ENCODE peak calls at places on chromosomes 5 and 9, in four cellular contexts. I, R, Q and Y are unnamed samples.

GRCh38 chr5:61322738-61323429 is 9.2 kb upstream of the ZSWIM6 start:
- DNase-seq in I (no peak), Q (no peak), R (no peak), Y (no peak)

GRCh38 chr9:109231593-109231992 is 64.5 kb upstream of the FRRS1L start:
- DNase-seq in R (no peak), Q (no peak), I (no peak), Y (no peak)

GRCh38 chr5:71731015-71731414 is 11.9 kb downstream of the CARTPT start:
- DNase-seq in I (no peak), Q (no peak), R (no peak), Y (no peak)

GRCh38 chr5:148791334-148791667 is 35.1 kb upstream of the ADRB2 start:
- DNase-seq in R (no peak), Q (no peak), I (peak), Y (peak)

GRCh38 chr9:99004115-99004514 is 60.4 kb downstream of the COL15A1 start:
- DNase-seq in I (no peak), R (no peak), Q (no peak), Y (no peak)

GRCh38 chr9:135608294-135608998 is 30.9 kb downstream of the GLT6D1 start:
- DNase-seq in R (peak), I (no peak), Q (no peak), Y (no peak)

GRCh38 chr5:151697452-151697851 is 10.7 kb upstream of the SPARC start:
- DNase-seq in R (no peak), Q (no peak), I (no peak), Y (no peak)

GRCh38 chr5:134370306-134370870 is 981 bp upstream of the UBE2B start:
- DNase-seq in I (no peak), R (no peak), Q (no peak), Y (no peak)

GRCh38 chr9:121686930-121687541 is 35.6 kb downstream of the DAB2IP start:
- DNase-seq in I (peak), Q (no peak), R (peak), Y (peak)

GRCh38 chr5:180345781-180346180 is 7.4 kb downstream of the GFPT2 start:
- DNase-seq in R (no peak), Q (no peak), I (no peak), Y (no peak)

GRCh38 chr5:6548752-6549151 is 84.1 kb downstream of the NSUN2 start:
- DNase-seq in I (no peak), Q (no peak), R (no peak), Y (no peak)

GRCh38 chr9:105439428-105439827 is 8.4 kb upstream of the FSD1L start:
- DNase-seq in Q (no peak), I (no peak), R (no peak), Y (no peak)

GRCh38 chr5:141747152-141747640 is 65.2 kb upstream of the ARAP3 start:
- DNase-seq in Q (no peak), R (no peak), I (no peak), Y (no peak)

GRCh38 chr9:137066096-137066861 is 4.1 kb downstream of the SAPCD2 start:
- DNase-seq in Q (no peak), R (no peak), I (no peak), Y (no peak)

GRCh38 chr5:29878599-29878998 is 1314.9 kb upstream of the CDH6 start:
- DNase-seq in Q (no peak), R (no peak), I (no peak), Y (no peak)

GRCh38 chr5:152246401-152246800 is 158.7 kb downstream of the NMUR2 start:
- DNase-seq in I (no peak), Q (no peak), R (no peak), Y (no peak)

GRCh38 chr5:59543826-59544442 is 349.6 kb downstream of the PDE4D start:
- DNase-seq in Q (no peak), I (no peak), R (no peak), Y (no peak)

GRCh38 chr5:122121782-122122465 is 7.4 kb upstream of the ZNF474 start:
- DNase-seq in Q (no peak), I (no peak), R (no peak), Y (no peak)

GRCh38 chr5:95081500-95082355 is 203.2 kb downstream of the MCTP1 start:
- DNase-seq in R (no peak), Q (peak), I (peak), Y (peak)

GRCh38 chr9:136995772-136996308 is 528 bp downstream of the CLIC3 start:
- DNase-seq in R (no peak), Q (no peak), I (no peak), Y (no peak)

GRCh38 chr5:113202904-113203716 is 226.5 kb downstream of the DCP2 start:
- DNase-seq in Q (no peak), I (no peak), R (peak), Y (no peak)

GRCh38 chr9:3942351-3942750 is 357.5 kb downstream of the GLIS3 start:
- DNase-seq in Q (no peak), I (no peak), R (no peak), Y (no peak)

GRCh38 chr5:160699301-160699700 is 152.7 kb downstream of the ATP10B start:
- DNase-seq in Q (no peak), I (no peak), R (no peak), Y (no peak)

GRCh38 chr9:82923410-82924242 is 139.3 kb downstream of the RASEF start:
- DNase-seq in R (no peak), I (no peak), Q (no peak), Y (no peak)

GRCh38 chr5:643811-644271 is 31.7 kb downstream of the CEP72 start:
- DNase-seq in I (peak), Q (no peak), R (no peak), Y (peak)

GRCh38 chr5:124655943-124656459 is 90.4 kb downstream of the ZNF608 start:
- DNase-seq in Q (peak), R (no peak), I (no peak), Y (no peak)

GRCh38 chr5:137533963-137534362 is 34.8 kb upstream of the SPOCK1 start:
- DNase-seq in Q (no peak), R (no peak), I (no peak), Y (no peak)

GRCh38 chr5:37772255-37772654 is 67.6 kb downstream of the GDNF start:
- DNase-seq in Q (no peak), R (no peak), I (no peak), Y (no peak)

GRCh38 chr9:112489876-112490661 is 3.4 kb downstream of the KIAA1958 start:
- DNase-seq in Q (no peak), R (no peak), I (no peak), Y (no peak)

GRCh38 chr5:108315829-108316228 is 66.1 kb downstream of the FBXL17 start:
- DNase-seq in Q (no peak), I (no peak), R (no peak), Y (no peak)

GRCh38 chr9:72271617-72272478 is 93.2 kb downstream of the ZFAND5 start:
- DNase-seq in I (peak), R (no peak), Q (peak), Y (peak)

GRCh38 chr5:122439645-122440044 is 127.6 kb downstream of the SNCAIP start:
- DNase-seq in Q (no peak), R (no peak), I (no peak), Y (no peak)

GRCh38 chr5:41625571-41625970 is 115.2 kb upstream of the PLCXD3 start:
- DNase-seq in R (no peak), I (no peak), Q (no peak), Y (no peak)
- TF ChIP-seq CTCF in R (no peak), I (no peak), Q (no peak), Y (no peak)

DNA sequence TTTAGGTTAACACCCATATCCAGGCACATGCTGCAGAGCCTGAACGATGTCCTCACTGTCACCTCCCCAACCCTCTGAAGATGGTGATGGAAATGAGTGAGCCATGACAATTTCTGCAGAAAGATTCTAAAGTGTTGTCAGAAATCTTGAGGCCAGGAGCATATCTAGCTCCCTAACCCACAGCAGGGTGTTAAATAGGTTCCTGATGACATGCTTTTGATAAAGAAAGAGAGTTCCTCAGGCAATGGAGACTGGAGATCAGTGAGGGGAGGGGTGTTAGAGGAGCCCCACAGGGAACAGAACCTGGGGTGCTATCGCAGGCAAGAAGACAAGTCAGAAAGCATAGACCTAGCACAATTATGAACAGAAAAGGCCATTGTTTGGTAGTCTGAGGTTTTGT is 95.7 kb downstream of the ENC1 start:
- DNase-seq in R (no peak), Q (no peak), I (no peak), Y (no peak)
- TF ChIP-seq CTCF in R (no peak), Q (no peak), I (no peak), Y (no peak)

GRCh38 chr9:37410969-37411785 is 11.3 kb upstream of the GRHPR start:
- DNase-seq in Q (no peak), I (peak), R (no peak), Y (peak)
- TF ChIP-seq CTCF in Q (peak), I (peak), R (no peak), Y (peak)

GRCh38 chr9:94931036-94931633 is 204.6 kb downstream of the AOPEP start:
- DNase-seq in I (no peak), R (no peak), Q (no peak), Y (no peak)

GRCh38 chr9:94934816-94935328 is 208.4 kb downstream of the AOPEP start:
- DNase-seq in Q (no peak), R (no peak), I (no peak), Y (no peak)

GRCh38 chr9:94931725-94932124 is 205.2 kb downstream of the AOPEP start:
- DNase-seq in R (no peak), Q (no peak), I (no peak), Y (no peak)

GRCh38 chr9:94933429-94933828 is 206.9 kb downstream of the AOPEP start:
- DNase-seq in Q (no peak), I (no peak), R (no peak), Y (no peak)

GRCh38 chr9:94932647-94933415 is 206.3 kb downstream of the AOPEP start:
- DNase-seq in I (no peak), R (no peak), Q (no peak), Y (no peak)
- TF ChIP-seq CTCF in I (no peak), R (no peak), Q (no peak), Y (no peak)